ENCODE peak calls at places on chromosomes 6 and 20, in eight cellular contexts. W is aorta; B is neuronal stem cell; D is CD4-positive, CD25-positive, alpha-beta regulatory T cell; E is CD8-positive, alpha-beta memory T cell; M is cardiac muscle cell; H is spleen; Z is PC-3. Q is an unnamed sample.

GRCh38 chr6:115717472-115717871 is 343.2 kb downstream of the FRK start:
- DNase-seq in W (no peak), B (no peak), D (no peak), E (no peak), M (no peak), H (no peak), Z (no peak), Q (no peak)

GRCh38 chr20:45968081-45968671 is 3.8 kb downstream of the ZNF335 start:
- DNase-seq in W (peak; percentile 69), B (no peak), D (no peak), E (no peak), M (no peak), H (no peak), Z (no peak), Q (no peak)

GRCh38 chr20:63089051-63089907 is 82.5 kb upstream of the BHLHE23 start:
- DNase-seq in W (peak; percentile 57), B (no peak), D (no peak), E (no peak), M (no peak), H (peak; percentile 67), Z (peak; percentile 69), Q (no peak)

GRCh38 chr6:128899651-128900050 is 16.7 kb downstream of the LAMA2 start:
- DNase-seq in W (no peak), B (no peak), D (no peak), E (no peak), M (peak; percentile 63), H (no peak), Z (no peak), Q (no peak)

GRCh38 chr20:36118372-36118771 is 36.2 kb upstream of the EPB41L1 start:
- DNase-seq in W (no peak), B (no peak), D (no peak), E (no peak), M (no peak), H (no peak), Z (no peak), Q (no peak)

GRCh38 chr6:166778776-166779175 is 151.7 kb upstream of the RPS6KA2 start:
- DNase-seq in W (no peak), B (no peak), D (no peak), E (no peak), M (no peak), H (no peak), Z (no peak), Q (no peak)

GRCh38 chr20:14997791-14998190 is 660.4 kb upstream of the FLRT3 start:
- DNase-seq in W (no peak), B (no peak), D (no peak), E (no peak), M (peak; percentile 17), H (no peak), Z (peak; percentile 92), Q (no peak)

GRCh38 chr6:158662607-158663464 is 13.0 kb downstream of the SYTL3 start:
- DNase-seq in W (no peak), B (no peak), D (no peak), E (no peak), M (peak; percentile 74), H (peak; percentile 68), Z (peak; percentile 24), Q (no peak)

GRCh38 chr6:8389034-8389818 is 46.1 kb downstream of the SLC35B3 start:
- DNase-seq in W (no peak), B (peak; percentile 4), D (no peak), E (no peak), M (no peak), H (no peak), Z (no peak), Q (no peak)

GRCh38 chr20:891121-892080 is 24.7 kb downstream of the ANGPT4 start:
- DNase-seq in W (peak; percentile 67), B (no peak), D (no peak), E (no peak), M (peak; percentile 72), H (peak; percentile 52), Z (no peak), Q (no peak)

GRCh38 chr20:8562356-8562755 is 430.3 kb downstream of the PLCB1 start:
- DNase-seq in W (no peak), B (no peak), D (no peak), E (no peak), M (no peak), H (no peak), Z (no peak), Q (no peak)

GRCh38 chr20:47024461-47024937 is 129.9 kb downstream of the EYA2 start:
- DNase-seq in W (no peak), B (no peak), D (no peak), E (no peak), M (no peak), H (no peak), Z (no peak), Q (no peak)

GRCh38 chr20:62735331-62735821 is 26.7 kb downstream of the NTSR1 start:
- DNase-seq in W (peak; percentile 62), B (no peak), D (no peak), E (no peak), M (no peak), H (no peak), Z (no peak), Q (no peak)

GRCh38 chr6:63389191-63389844 is 69.5 kb upstream of the LGSN start:
- DNase-seq in W (no peak), B (no peak), D (no peak), E (no peak), M (no peak), H (no peak), Z (no peak), Q (no peak)

GRCh38 chr6:3538536-3538935 is 81.7 kb upstream of the SLC22A23 start:
- DNase-seq in W (no peak), B (no peak), D (no peak), E (no peak), M (no peak), H (no peak), Z (no peak), Q (peak; percentile 74)

GRCh38 chr20:52200870-52201269 is 9.3 kb upstream of the ZFP64 start:
- DNase-seq in W (no peak), B (no peak), D (no peak), E (no peak), M (no peak), H (no peak), Z (no peak), Q (no peak)

GRCh38 chr6:17712573-17712972 is 5.8 kb upstream of the NUP153 start:
- DNase-seq in W (no peak), B (no peak), D (no peak), E (no peak), M (no peak), H (no peak), Z (no peak), Q (no peak)

GRCh38 chr6:26183581-26184408 is 96.6 kb downstream of the HFE start:
- DNase-seq in W (peak; percentile 87), B (peak; percentile 79), D (peak; percentile 44), E (peak; percentile 43), M (peak; percentile 93), H (peak; percentile 89), Z (no peak), Q (no peak)

GRCh38 chr6:44917430-44917829 is 410.7 kb upstream of the RUNX2 start:
- DNase-seq in W (no peak), B (no peak), D (no peak), E (no peak), M (no peak), H (no peak), Z (peak; percentile 76), Q (no peak)

GRCh38 chr6:168341280-168341679 is 21.7 kb upstream of the DACT2 start:
- DNase-seq in W (no peak), B (no peak), D (no peak), E (no peak), M (no peak), H (no peak), Z (no peak), Q (no peak)

GRCh38 chr20:32961956-32962517 is 42.2 kb downstream of the SUN5 start:
- DNase-seq in W (peak; percentile 55), B (no peak), D (no peak), E (no peak), M (no peak), H (no peak), Z (no peak), Q (peak; percentile 87)

GRCh38 chr6:108113557-108114519 is 39.3 kb upstream of the OSTM1 start:
- DNase-seq in W (no peak), B (peak; percentile 62), D (no peak), E (no peak), M (peak; percentile 72), H (no peak), Z (peak; percentile 64), Q (no peak)

GRCh38 chr6:106901062-106901461 is 73.5 kb downstream of the CD24 start:
- DNase-seq in W (no peak), B (no peak), D (no peak), E (no peak), M (no peak), H (no peak), Z (no peak), Q (no peak)

GRCh38 chr6:24663198-24663597 is 3.5 kb downstream of the TDP2 start:
- DNase-seq in W (no peak), B (no peak), D (no peak), E (no peak), M (no peak), H (no peak), Z (no peak), Q (no peak)
- H3K27ac ChIP-seq in W (no peak overlapping the region), B (no peak overlapping the region), D (no peak overlapping the region), E (no peak overlapping the region), M (no peak overlapping the region), H (no peak overlapping the region), Z (no peak overlapping the region), Q (no peak overlapping the region)

GRCh38 chr6:32840604-32841246 is 2.2 kb upstream of the TAP2 start:
- DNase-seq in W (no peak), B (no peak), D (no peak), E (no peak), M (no peak), H (no peak), Z (no peak), Q (peak; percentile 70)
- H3K4me1 ChIP-seq in W (no peaks in the 10 kb centered on the region), B (no peaks in the 10 kb centered on the region), D (peaks cover 84% of the 10 kb centered on the region), E (peaks cover 72% of the 10 kb centered on the region), M (peaks cover 5% of the 10 kb centered on the region), H (peaks cover 85% of the 10 kb centered on the region), Z (peaks cover 25% of the 10 kb centered on the region), Q (peaks cover 39% of the 10 kb centered on the region)

DNA sequence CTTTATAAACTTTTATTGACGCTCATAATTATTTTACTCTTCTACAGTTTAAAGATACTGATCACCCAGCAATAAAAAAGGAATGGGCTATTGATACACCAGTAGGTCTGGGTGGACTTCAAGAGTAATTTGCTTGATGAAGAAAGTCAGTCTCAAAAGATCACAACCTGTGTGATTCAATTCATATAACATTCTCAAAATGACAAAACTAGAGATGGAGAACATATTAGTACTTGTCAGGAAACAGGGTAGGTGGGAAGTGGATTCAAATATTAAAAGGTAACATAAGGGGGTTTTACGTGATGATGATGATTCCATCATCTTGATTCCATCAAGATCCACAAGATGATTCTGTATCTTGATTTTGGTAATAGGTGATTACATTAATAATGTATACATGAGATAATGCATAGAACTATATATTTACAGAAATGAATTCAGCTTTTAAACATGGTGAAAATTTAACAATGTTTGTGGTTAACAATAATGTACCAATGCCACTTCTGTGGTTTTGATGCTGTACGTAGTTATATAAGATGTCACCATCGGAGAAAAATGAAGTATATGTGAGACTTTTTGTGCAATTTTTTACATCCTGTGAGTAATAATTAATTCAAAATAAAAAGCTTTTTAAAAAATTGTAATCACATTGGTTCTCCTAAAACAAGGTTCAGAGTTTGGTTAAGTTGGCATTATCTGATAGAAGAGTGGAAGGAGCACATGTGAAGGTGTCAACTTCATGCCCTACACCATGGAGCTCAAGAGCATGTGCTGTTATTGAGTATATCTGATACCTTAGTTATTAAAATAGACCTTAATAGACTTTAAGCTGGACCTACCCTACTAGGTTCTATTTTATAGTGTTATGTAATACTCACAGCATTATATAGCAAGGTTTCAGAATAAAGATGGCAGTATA is 66.3 kb upstream of the DYNLRB1 start:
- DNase-seq in W (no peak), B (no peak), D (no peak), E (no peak), M (no peak), H (no peak), Z (no peak), Q (no peak)
- H3K36me3 ChIP-seq in W (peaks cover 1% of the 10 kb centered on the region), B (peaks cover 14% of the 10 kb centered on the region), D (peaks cover 79% of the 10 kb centered on the region), E (peaks cover 25% of the 10 kb centered on the region), M (peaks cover 58% of the 10 kb centered on the region), H (peaks cover 50% of the 10 kb centered on the region), Z (peaks cover 42% of the 10 kb centered on the region), Q (peaks cover 70% of the 10 kb centered on the region)

GRCh38 chr20:11216451-11217314 is 542.9 kb upstream of the JAG1 start:
- DNase-seq in W (no peak), B (no peak), D (no peak), E (no peak), M (peak; percentile 77), H (no peak), Z (no peak), Q (no peak)
- H3K27ac ChIP-seq in W (peak overlapping the region; percentile 46), B (no peak overlapping the region), D (no peak overlapping the region), E (no peak overlapping the region), M (peak overlapping the region; percentile 84), H (peak overlapping the region; percentile 66), Z (no peak overlapping the region), Q (no peak overlapping the region)

Q was measured in esophagus muscularis mucosa.